ENCODE peak calls at places on chromosomes 7 and 10, in five cellular contexts. N is IMR-90, X is neuronal stem cell, Q is mesendoderm, M is H9. E is an unnamed sample.

GRCh38 chr10:52172581-52172980 is 141.5 kb upstream of the DKK1 start:
- DNase-seq in N (peak), Q (peak), X (no peak), M (no peak), E (peak)

GRCh38 chr7:2417981-2418481 is 14.6 kb downstream of the CHST12 start:
- DNase-seq in X (no peak), Q (no peak), M (no peak), N (peak), E (no peak)

GRCh38 chr7:50531401-50531906 is 33.8 kb downstream of the DDC start:
- DNase-seq in X (no peak), M (no peak), N (peak), Q (peak), E (peak)

GRCh38 chr7:12683678-12684077 is 3.8 kb upstream of the ARL4A start:
- DNase-seq in Q (no peak), X (no peak), N (peak), M (no peak), E (no peak)

GRCh38 chr10:116000151-116000550 is 272.9 kb downstream of the GFRA1 start:
- DNase-seq in M (no peak), N (no peak), Q (no peak), X (no peak), E (no peak)

GRCh38 chr7:97155897-97156418 is 38.5 kb downstream of the SDHAF3 start:
- DNase-seq in M (no peak), X (no peak), N (no peak), Q (no peak), E (no peak)

GRCh38 chr7:6056616-6057015 is 25.4 kb downstream of the ANKRD61 start:
- DNase-seq in N (no peak), Q (no peak), X (no peak), M (no peak), E (no peak)

GRCh38 chr10:62335326-62335725 is 38.8 kb upstream of the ZNF365 start:
- DNase-seq in N (peak), Q (no peak), X (no peak), M (no peak), E (no peak)

GRCh38 chr10:59905735-59906416 is 480 bp downstream of the CCDC6 start:
- DNase-seq in Q (no peak), N (no peak), X (no peak), M (no peak), E (no peak)

GRCh38 chr7:129913428-129913827 is 39.3 kb downstream of the UBE2H start:
- DNase-seq in X (no peak), M (no peak), Q (no peak), N (no peak), E (no peak)

GRCh38 chr7:155837126-155837479 is 24.8 kb upstream of the SHH start:
- DNase-seq in M (no peak), Q (no peak), N (no peak), X (no peak), E (no peak)

GRCh38 chr7:105639677-105640493 is 58.6 kb upstream of the EFCAB10 start:
- DNase-seq in Q (no peak), M (peak), X (no peak), N (no peak), E (no peak)

DNA sequence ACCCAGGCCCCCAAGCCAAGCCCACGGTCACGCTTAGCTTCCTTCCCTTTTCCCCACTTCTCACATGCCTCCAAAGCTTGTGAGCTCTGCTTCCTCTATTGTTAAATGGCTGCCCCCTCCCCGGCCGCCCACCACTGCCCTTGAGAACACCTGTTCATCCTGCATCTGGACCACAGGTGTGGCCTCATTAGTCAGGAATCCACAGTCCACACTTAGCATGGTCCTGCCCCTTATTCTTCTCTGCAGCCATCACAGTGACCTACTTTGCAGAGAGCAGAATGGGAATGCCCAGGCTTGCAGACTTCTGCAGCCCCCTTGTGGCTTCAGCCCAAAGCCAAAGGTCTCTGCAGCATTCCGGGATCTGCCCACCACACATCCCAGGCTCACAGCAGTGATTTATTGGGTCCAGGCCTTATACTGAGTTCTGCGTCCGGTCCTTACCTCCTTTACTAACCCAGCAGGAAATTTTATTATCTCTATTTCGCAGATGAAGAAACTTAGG is 67.0 kb downstream of the PTPRE start:
- DNase-seq in X (no peak), M (peak), N (no peak), Q (peak), E (no peak)
- H3K4me2 ChIP-seq in X (no peak), M (no peak), N (no peak), Q (no peak), E (no peak)

GRCh38 chr10:79189853-79190435 is 121.2 kb downstream of the ZMIZ1 start:
- DNase-seq in Q (no peak), X (no peak), N (peak), M (no peak), E (no peak)
- H2AK5ac ChIP-seq in Q (no peak), X (peak), N (no peak), M (no peak), E (no peak)

GRCh38 chr7:94655562-94655883 is 410 bp downstream of the SGCE start:
- DNase-seq in N (no peak), X (peak), Q (peak), M (no peak), E (no peak)
- H3K4ac ChIP-seq in N (peak), X (no peak), Q (no peak), M (no peak), E (peak)

GRCh38 chr10:112230325-112230988 is 46.9 kb upstream of the GPAM start:
- DNase-seq in X (no peak), M (no peak), Q (peak), N (peak), E (no peak)
- H3K4me2 ChIP-seq in X (no peak), M (no peak), Q (no peak), N (no peak), E (no peak)